ENCODE peak calls at places on chromosomes 12 and 14, in eight cellular contexts. R, U, P, S, C, K, E and T are unnamed samples.
A peak's percentile ranks its signal among the peaks of the same experiment; 100 is the strongest.

GRCh38 chr12:101654442-101654841 is 43.0 kb upstream of the CHPT1 start:
- DNase-seq in S (no peak), K (no peak), U (no peak), P (no peak), C (no peak), E (no peak), R (no peak), T (no peak)

GRCh38 chr12:112664569-112664968 is 127.0 kb upstream of the RPH3A start:
- DNase-seq in E (no peak), R (peak; percentile 12), P (peak; percentile 71), C (no peak), S (no peak), U (no peak), K (peak; percentile 5), T (no peak)

GRCh38 chr12:96164951-96165858 is 29.0 kb upstream of the ELK3 start:
- DNase-seq in R (no peak), K (no peak), P (no peak), C (no peak), E (no peak), U (no peak), S (peak; percentile 98), T (no peak)

GRCh38 chr12:46933947-46934346 is 108.2 kb upstream of the SLC38A4 start:
- DNase-seq in K (peak; percentile 10), R (peak; percentile 84), C (peak; percentile 77), U (peak; percentile 83), P (peak; percentile 40), S (peak; percentile 71), E (no peak), T (no peak)

GRCh38 chr12:98294426-98294825 is 221.0 kb upstream of the TMPO start:
- DNase-seq in U (no peak), S (no peak), K (no peak), C (no peak), P (no peak), R (no peak), E (no peak), T (no peak)

GRCh38 chr12:6684609-6685008 is 4.6 kb downstream of the ZNF384 start:
- DNase-seq in K (peak; percentile 23), U (peak; percentile 43), S (peak; percentile 32), P (peak; percentile 49), R (no peak), E (peak; percentile 49), C (peak; percentile 16), T (no peak)

GRCh38 chr14:20490563-20490962 is 14.8 kb upstream of the RNASE10 start:
- DNase-seq in K (no peak), R (no peak), P (no peak), C (no peak), S (no peak), E (no peak), U (no peak), T (no peak)

GRCh38 chr12:2958432-2959193 is 584 bp upstream of the TEAD4 start:
- DNase-seq in R (peak; percentile 33), U (peak; percentile 53), K (peak; percentile 87), P (peak; percentile 75), E (peak; percentile 71), C (peak; percentile 67), S (peak; percentile 70), T (peak; percentile 37)

GRCh38 chr12:115763982-115764621 is 513.4 kb downstream of the MED13L start:
- DNase-seq in U (no peak), S (no peak), R (no peak), E (no peak), C (no peak), K (no peak), P (no peak), T (no peak)

GRCh38 chr12:48454675-48455074 is 17.7 kb upstream of the ANP32D start:
- DNase-seq in R (peak; percentile 74), U (no peak), P (no peak), S (peak; percentile 59), K (no peak), C (peak; percentile 8), E (no peak), T (no peak)

GRCh38 chr12:4615667-4616066 is 33.2 kb downstream of the AKAP3 start:
- DNase-seq in K (no peak), R (no peak), U (no peak), P (no peak), C (no peak), E (no peak), S (no peak), T (no peak)

GRCh38 chr12:89162704-89163261 is 189.5 kb downstream of the DUSP6 start:
- DNase-seq in U (peak; percentile 99), C (peak; percentile 99), E (peak; percentile 53), S (peak; percentile 96), R (peak; percentile 99), K (no peak), P (no peak), T (peak; percentile 94)

GRCh38 chr14:30960216-30960615 is 65.2 kb upstream of the AP4S1 start:
- DNase-seq in P (no peak), R (no peak), E (no peak), K (no peak), S (no peak), C (no peak), U (peak; percentile 5), T (no peak)

GRCh38 chr14:92877757-92878431 is 45.1 kb upstream of the CHGA start:
- DNase-seq in R (peak; percentile 27), P (peak; percentile 53), E (no peak), S (peak; percentile 67), K (no peak), U (no peak), C (no peak), T (no peak)

GRCh38 chr14:75711134-75711795 is 50.2 kb downstream of the TTLL5 start:
- DNase-seq in E (no peak), U (peak; percentile 75), R (peak; percentile 85), S (peak; percentile 41), C (peak; percentile 72), K (peak; percentile 21), P (peak; percentile 62), T (peak; percentile 34)

GRCh38 chr12:79685068-79685467 is 5.7 kb downstream of the PAWR start:
- DNase-seq in U (peak; percentile 70), P (no peak), C (peak; percentile 88), K (no peak), E (no peak), R (peak; percentile 69), S (peak; percentile 75), T (no peak)

GRCh38 chr14:60653709-60654161 is 4.5 kb upstream of the SIX1 start:
- DNase-seq in P (no peak), U (no peak), R (no peak), E (no peak), C (no peak), K (no peak), S (no peak), T (no peak)

DNA sequence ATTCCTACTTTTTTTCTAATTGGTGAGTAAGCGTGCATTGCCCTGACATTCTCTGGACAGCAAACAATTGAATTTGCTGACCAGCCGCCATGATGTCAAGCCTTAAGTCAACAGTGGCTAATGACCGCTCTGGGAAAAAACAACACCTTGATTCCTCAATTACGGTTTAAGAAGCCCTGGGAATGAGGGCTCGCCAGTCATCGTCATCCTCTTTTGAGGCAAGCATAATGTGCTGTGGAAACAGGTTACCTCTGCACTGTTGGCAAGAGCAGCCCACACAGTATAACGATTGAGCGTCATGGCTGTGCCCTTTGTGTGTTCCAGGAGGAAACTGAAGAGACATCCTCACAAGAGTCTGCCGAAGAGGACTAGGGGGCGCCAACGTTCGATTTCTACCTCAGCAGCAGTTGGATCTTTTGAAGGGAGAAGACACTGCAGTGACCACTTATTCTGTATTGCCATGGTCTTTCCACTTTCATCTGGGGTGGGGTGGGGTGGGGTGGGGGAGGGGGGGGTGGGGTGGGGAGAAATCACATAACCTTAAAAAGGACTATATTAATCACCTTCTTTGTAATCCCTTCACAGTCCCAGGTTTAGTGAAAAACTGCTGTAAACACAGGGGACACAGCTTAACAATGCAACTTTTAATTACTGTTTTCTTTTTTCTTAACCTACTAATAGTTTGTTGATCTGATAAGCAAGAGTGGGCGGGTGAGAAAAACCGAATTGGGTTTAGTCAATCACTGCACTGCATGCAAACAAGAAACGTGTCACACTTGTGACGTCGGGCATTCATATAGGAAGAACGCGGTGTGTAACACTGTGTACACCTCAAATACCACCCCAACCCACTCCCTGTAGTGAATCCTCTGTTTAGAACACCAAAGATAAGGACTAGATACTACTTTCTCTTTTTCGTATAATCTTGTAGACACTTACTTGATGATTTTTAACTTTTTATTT is 138.9 kb downstream of the HMGA2 start:
- DNase-seq in K (peak; percentile 47), R (no peak), E (peak; percentile 41), C (no peak), P (peak; percentile 13), S (peak; percentile 85), U (no peak), T (no peak)
- TF ChIP-seq CTCF in K (peak; percentile 29), R (peak; percentile 46), E (no peak), C (peak; percentile 19), P (peak; percentile 21), S (peak; percentile 7), U (peak; percentile 30), T (no peak)

DNA sequence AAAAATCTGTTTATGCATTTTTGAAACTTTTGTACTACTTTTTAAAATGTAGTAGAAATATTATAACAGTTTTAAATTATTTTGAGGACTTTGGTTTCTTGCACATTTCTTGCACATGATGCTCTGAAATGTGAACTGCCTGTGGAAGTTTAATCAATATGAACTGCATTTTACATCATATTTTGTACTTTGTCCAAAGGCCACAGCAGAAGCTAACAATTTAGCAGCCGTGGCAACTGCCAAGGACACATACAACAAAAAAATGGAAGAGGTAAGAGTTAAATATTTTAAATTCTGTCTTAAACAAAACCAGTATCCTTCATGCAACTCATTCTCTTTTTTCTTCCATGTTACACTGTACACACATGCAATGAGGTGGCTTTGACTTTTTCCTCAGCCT is 45.1 kb downstream of the SAV1 start:
- DNase-seq in U (peak; percentile 18), R (no peak), C (no peak), P (no peak), S (no peak), E (no peak), K (no peak), T (peak; percentile 52)
- TF ChIP-seq CTCF in U (no peak), R (no peak), C (no peak), P (no peak), S (no peak), E (no peak), K (no peak), T (no peak)

GRCh38 chr12:26150737-26151450 is 26.1 kb upstream of the BHLHE41 start:
- DNase-seq in C (peak; percentile 79), E (no peak), R (peak; percentile 78), S (no peak), U (peak; percentile 80), P (no peak), K (no peak), T (peak; percentile 23)

GRCh38 chr12:26156996-26157395 is 32.2 kb upstream of the BHLHE41 start:
- DNase-seq in P (no peak), R (no peak), K (no peak), C (no peak), S (no peak), E (no peak), U (no peak), T (no peak)

GRCh38 chr12:26152507-26153102 is 27.8 kb upstream of the BHLHE41 start:
- DNase-seq in K (no peak), P (no peak), C (no peak), S (no peak), U (no peak), R (no peak), E (no peak), T (no peak)

GRCh38 chr12:26156201-26156871 is 31.5 kb upstream of the BHLHE41 start:
- DNase-seq in S (no peak), U (no peak), R (no peak), K (no peak), C (no peak), P (no peak), E (no peak), T (no peak)

GRCh38 chr12:26153421-26154154 is 28.8 kb upstream of the BHLHE41 start:
- DNase-seq in S (peak; percentile 88), K (peak; percentile 49), P (peak; percentile 14), U (peak; percentile 94), R (peak; percentile 95), C (peak; percentile 97), E (no peak), T (peak; percentile 64)
- TF ChIP-seq CTCF in S (no peak), K (no peak), P (peak; percentile 20), U (peak; percentile 32), R (peak; percentile 41), C (peak; percentile 20), E (no peak), T (peak; percentile 14)

GRCh38 chr14:52025952-52026510 is 36.7 kb downstream of the RTRAF start:
- DNase-seq in U (no peak), R (no peak), P (peak; percentile 47), K (no peak), E (no peak), S (no peak), C (peak; percentile 40), T (no peak)
- TF ChIP-seq CTCF in U (no peak), R (no peak), P (no peak), K (no peak), E (no peak), S (no peak), C (no peak), T (no peak)